ENCODE peak calls at places on chromosomes 1 and 21, in eight cellular contexts. One of them, this sample, is unnamed.

GRCh38 chr1:24364605-24364974 is 45.4 kb downstream of the GRHL3 start:
- DNase-seq in trophoblast cell: no peak
- DNase-seq in mucosa of descending colon: no peak
- DNase-seq in endothelial cell of umbilical vein: no peak
- DNase-seq in right cardiac atrium: no peak
- DNase-seq in tibial artery: no peak
- DNase-seq in ACHN: no peak
- DNase-seq in HEK293T: no peak
- DNase-seq in this sample: no peak

GRCh38 chr1:94528826-94529225 is 12.7 kb downstream of the F3 start:
- DNase-seq in trophoblast cell: no peak
- DNase-seq in mucosa of descending colon: no peak
- DNase-seq in endothelial cell of umbilical vein: no peak
- DNase-seq in right cardiac atrium: no peak
- DNase-seq in tibial artery: no peak
- DNase-seq in ACHN: no peak
- DNase-seq in HEK293T: no peak
- DNase-seq in this sample: no peak

GRCh38 chr1:59142663-59143487 is 154.0 kb upstream of the FGGY start:
- DNase-seq in trophoblast cell: peak; percentile 92
- DNase-seq in mucosa of descending colon: no peak
- DNase-seq in endothelial cell of umbilical vein: peak; percentile 91
- DNase-seq in right cardiac atrium: no peak
- DNase-seq in tibial artery: no peak
- DNase-seq in ACHN: peak; percentile 97
- DNase-seq in HEK293T: no peak
- DNase-seq in this sample: no peak

GRCh38 chr1:13754510-13755103 is 54.6 kb downstream of the PRDM2 start:
- DNase-seq in trophoblast cell: no peak
- DNase-seq in mucosa of descending colon: no peak
- DNase-seq in endothelial cell of umbilical vein: no peak
- DNase-seq in right cardiac atrium: no peak
- DNase-seq in tibial artery: no peak
- DNase-seq in ACHN: no peak
- DNase-seq in HEK293T: no peak
- DNase-seq in this sample: no peak

GRCh38 chr1:241677171-241677570 is 25.1 kb downstream of the WDR64 start:
- DNase-seq in trophoblast cell: no peak
- DNase-seq in mucosa of descending colon: no peak
- DNase-seq in endothelial cell of umbilical vein: no peak
- DNase-seq in right cardiac atrium: no peak
- DNase-seq in tibial artery: no peak
- DNase-seq in ACHN: no peak
- DNase-seq in HEK293T: no peak
- DNase-seq in this sample: no peak

GRCh38 chr21:33655591-33656221 is 13.4 kb downstream of the ITSN1 start:
- DNase-seq in trophoblast cell: peak; percentile 83
- DNase-seq in mucosa of descending colon: no peak
- DNase-seq in endothelial cell of umbilical vein: peak; percentile 90
- DNase-seq in right cardiac atrium: no peak
- DNase-seq in tibial artery: no peak
- DNase-seq in ACHN: peak; percentile 97
- DNase-seq in HEK293T: peak; percentile 20
- DNase-seq in this sample: no peak

GRCh38 chr21:37356710-37357109 is 9.9 kb upstream of the DYRK1A start:
- DNase-seq in trophoblast cell: peak; percentile 73
- DNase-seq in mucosa of descending colon: no peak
- DNase-seq in endothelial cell of umbilical vein: no peak
- DNase-seq in right cardiac atrium: no peak
- DNase-seq in tibial artery: no peak
- DNase-seq in ACHN: no peak
- DNase-seq in HEK293T: no peak
- DNase-seq in this sample: no peak

GRCh38 chr1:61674221-61674620 is 50.7 kb downstream of the TM2D1 start:
- DNase-seq in trophoblast cell: no peak
- DNase-seq in mucosa of descending colon: no peak
- DNase-seq in endothelial cell of umbilical vein: no peak
- DNase-seq in right cardiac atrium: no peak
- DNase-seq in tibial artery: no peak
- DNase-seq in ACHN: no peak
- DNase-seq in HEK293T: no peak
- DNase-seq in this sample: no peak

GRCh38 chr1:25245809-25246599 is 1.2 kb downstream of the RSRP1 start:
- DNase-seq in trophoblast cell: no peak
- DNase-seq in mucosa of descending colon: no peak
- DNase-seq in endothelial cell of umbilical vein: peak; percentile 40
- DNase-seq in right cardiac atrium: peak; percentile 69
- DNase-seq in tibial artery: no peak
- DNase-seq in ACHN: peak; percentile 40
- DNase-seq in HEK293T: peak; percentile 19
- DNase-seq in this sample: no peak

GRCh38 chr1:153213519-153213918 is 3.9 kb upstream of the PRR9 start:
- DNase-seq in trophoblast cell: no peak
- DNase-seq in mucosa of descending colon: no peak
- DNase-seq in endothelial cell of umbilical vein: no peak
- DNase-seq in right cardiac atrium: no peak
- DNase-seq in tibial artery: no peak
- DNase-seq in ACHN: no peak
- DNase-seq in HEK293T: no peak
- DNase-seq in this sample: no peak

GRCh38 chr1:155226188-155226909 is 17.9 kb downstream of the MTX1 start:
- DNase-seq in trophoblast cell: peak; percentile 77
- DNase-seq in mucosa of descending colon: peak; percentile 89
- DNase-seq in endothelial cell of umbilical vein: peak; percentile 91
- DNase-seq in right cardiac atrium: peak; percentile 90
- DNase-seq in tibial artery: peak; percentile 88
- DNase-seq in ACHN: peak; percentile 90
- DNase-seq in HEK293T: peak; percentile 57
- DNase-seq in this sample: peak; percentile 88

GRCh38 chr1:151526735-151527520 is 13.2 kb upstream of the TUFT1 start:
- DNase-seq in trophoblast cell: no peak
- DNase-seq in mucosa of descending colon: no peak
- DNase-seq in endothelial cell of umbilical vein: no peak
- DNase-seq in right cardiac atrium: no peak
- DNase-seq in tibial artery: no peak
- DNase-seq in ACHN: no peak
- DNase-seq in HEK293T: no peak
- DNase-seq in this sample: no peak

GRCh38 chr1:231512147-231512698 is 16.2 kb upstream of the TSNAX start:
- DNase-seq in trophoblast cell: no peak
- DNase-seq in mucosa of descending colon: no peak
- DNase-seq in endothelial cell of umbilical vein: no peak
- DNase-seq in right cardiac atrium: no peak
- DNase-seq in tibial artery: no peak
- DNase-seq in ACHN: peak; percentile 79
- DNase-seq in HEK293T: no peak
- DNase-seq in this sample: no peak

GRCh38 chr1:116279715-116280114 is 93.3 kb upstream of the ATP1A1 start:
- DNase-seq in trophoblast cell: no peak
- DNase-seq in mucosa of descending colon: no peak
- DNase-seq in endothelial cell of umbilical vein: no peak
- DNase-seq in right cardiac atrium: no peak
- DNase-seq in tibial artery: no peak
- DNase-seq in ACHN: no peak
- DNase-seq in HEK293T: no peak
- DNase-seq in this sample: no peak

GRCh38 chr1:235902638-235903542 is 36.2 kb upstream of the LYST start:
- DNase-seq in trophoblast cell: no peak
- DNase-seq in mucosa of descending colon: peak; percentile 78
- DNase-seq in endothelial cell of umbilical vein: no peak
- DNase-seq in right cardiac atrium: no peak
- DNase-seq in tibial artery: no peak
- DNase-seq in ACHN: peak; percentile 93
- DNase-seq in HEK293T: no peak
- DNase-seq in this sample: no peak

GRCh38 chr1:155947741-155948140 is 6.3 kb downstream of the RXFP4 start:
- DNase-seq in trophoblast cell: no peak
- DNase-seq in mucosa of descending colon: no peak
- DNase-seq in endothelial cell of umbilical vein: no peak
- DNase-seq in right cardiac atrium: no peak
- DNase-seq in tibial artery: no peak
- DNase-seq in ACHN: no peak
- DNase-seq in HEK293T: no peak
- DNase-seq in this sample: no peak

GRCh38 chr1:8137406-8138244 is 111.5 kb upstream of the ERRFI1 start:
- DNase-seq in trophoblast cell: peak; percentile 66
- DNase-seq in mucosa of descending colon: no peak
- DNase-seq in endothelial cell of umbilical vein: peak; percentile 97
- DNase-seq in right cardiac atrium: no peak
- DNase-seq in tibial artery: peak; percentile 84
- DNase-seq in ACHN: peak; percentile 33
- DNase-seq in HEK293T: no peak
- DNase-seq in this sample: no peak

GRCh38 chr1:41500378-41500777 is 15.9 kb upstream of the EDN2 start:
- DNase-seq in trophoblast cell: no peak
- DNase-seq in mucosa of descending colon: peak; percentile 88
- DNase-seq in endothelial cell of umbilical vein: no peak
- DNase-seq in right cardiac atrium: peak; percentile 78
- DNase-seq in tibial artery: peak; percentile 92
- DNase-seq in ACHN: peak; percentile 21
- DNase-seq in HEK293T: no peak
- DNase-seq in this sample: no peak

GRCh38 chr21:28113718-28114117 is 879.0 kb downstream of the LTN1 start:
- DNase-seq in trophoblast cell: no peak
- DNase-seq in mucosa of descending colon: no peak
- DNase-seq in endothelial cell of umbilical vein: no peak
- DNase-seq in right cardiac atrium: no peak
- DNase-seq in tibial artery: no peak
- DNase-seq in ACHN: no peak
- DNase-seq in HEK293T: no peak
- DNase-seq in this sample: no peak

GRCh38 chr21:44614961-44615391 is 3.1 kb downstream of the KRTAP10-8 start:
- DNase-seq in trophoblast cell: no peak
- DNase-seq in mucosa of descending colon: peak; percentile 34
- DNase-seq in endothelial cell of umbilical vein: no peak
- DNase-seq in right cardiac atrium: peak; percentile 41
- DNase-seq in tibial artery: no peak
- DNase-seq in ACHN: no peak
- DNase-seq in HEK293T: no peak
- DNase-seq in this sample: no peak

GRCh38 chr1:44293761-44294315 is 61.2 kb downstream of the ERI3 start:
- DNase-seq in trophoblast cell: no peak
- DNase-seq in mucosa of descending colon: peak; percentile 72
- DNase-seq in endothelial cell of umbilical vein: no peak
- DNase-seq in right cardiac atrium: peak; percentile 76
- DNase-seq in tibial artery: no peak
- DNase-seq in ACHN: no peak
- DNase-seq in HEK293T: no peak
- DNase-seq in this sample: no peak

GRCh38 chr1:154750681-154751665 is 119.1 kb downstream of the KCNN3 start:
- DNase-seq in trophoblast cell: no peak
- DNase-seq in mucosa of descending colon: no peak
- DNase-seq in endothelial cell of umbilical vein: no peak
- DNase-seq in right cardiac atrium: no peak
- DNase-seq in tibial artery: no peak
- DNase-seq in ACHN: no peak
- DNase-seq in HEK293T: no peak
- DNase-seq in this sample: no peak

GRCh38 chr1:167791281-167792209 is 69.8 kb downstream of the MPZL1 start:
- DNase-seq in trophoblast cell: peak; percentile 15
- DNase-seq in mucosa of descending colon: no peak
- DNase-seq in endothelial cell of umbilical vein: no peak
- DNase-seq in right cardiac atrium: no peak
- DNase-seq in tibial artery: no peak
- DNase-seq in ACHN: peak; percentile 73
- DNase-seq in HEK293T: no peak
- DNase-seq in this sample: no peak